ENCODE peak calls at places on chromosomes 5 and 9, in four cellular contexts. A is PC-3, S is transverse colon, W is cardiac fibroblast. L is an unnamed sample.

GRCh38 chr9:93207326-93207814 is 23.4 kb downstream of the WNK2 start:
- DNase-seq in A (no peak), S (no peak), W (peak; percentile 73), L (no peak)

GRCh38 chr9:20624201-20625002 is 2.1 kb upstream of the MLLT3 start:
- DNase-seq in A (peak; percentile 81), S (peak; percentile 65), W (peak; percentile 87), L (peak; percentile 38)

GRCh38 chr5:113778147-113778546 is 264.7 kb downstream of the YTHDC2 start:
- DNase-seq in A (no peak), S (no peak), W (no peak), L (no peak)

GRCh38 chr5:119286516-119287488 is 69.0 kb upstream of the TNFAIP8 start:
- DNase-seq in A (no peak), S (no peak), W (no peak), L (no peak)

GRCh38 chr9:35350827-35351549 is 138.9 kb upstream of the RUSC2 start:
- DNase-seq in A (peak; percentile 48), S (no peak), W (peak; percentile 76), L (no peak)

GRCh38 chr5:155822177-155822576 is 504.8 kb upstream of the SGCD start:
- DNase-seq in A (no peak), S (no peak), W (no peak), L (no peak)

GRCh38 chr9:84823426-84824271 is 154.1 kb downstream of the NTRK2 start:
- DNase-seq in A (no peak), S (peak; percentile 38), W (peak; percentile 6), L (no peak)

GRCh38 chr5:93586948-93587918 is 4.2 kb downstream of the NR2F1 start:
- DNase-seq in A (no peak), S (no peak), W (no peak), L (no peak)

GRCh38 chr5:16975950-16976624 is 40.0 kb upstream of the MYO10 start:
- DNase-seq in A (no peak), S (no peak), W (peak; percentile 33), L (no peak)

GRCh38 chr5:176918613-176919012 is 19.5 kb upstream of the HK3 start:
- DNase-seq in A (no peak), S (no peak), W (no peak), L (no peak)

GRCh38 chr5:34012791-34013190 is 4.9 kb upstream of the AMACR start:
- DNase-seq in A (no peak), S (no peak), W (peak; percentile 87), L (no peak)

GRCh38 chr9:106310782-106311181 is 552.2 kb upstream of the ZNF462 start:
- DNase-seq in A (no peak), S (no peak), W (no peak), L (no peak)

GRCh38 chr9:83473488-83473971 is 64.7 kb downstream of the FRMD3 start:
- DNase-seq in A (peak; percentile 51), S (no peak), W (peak; percentile 29), L (no peak)

GRCh38 chr9:79877943-79878612 is 306.3 kb downstream of the TLE4 start:
- DNase-seq in A (peak; percentile 6), S (no peak), W (no peak), L (no peak)

GRCh38 chr5:1831257-1831656 is 30.1 kb downstream of the NDUFS6 start:
- DNase-seq in A (no peak), S (no peak), W (no peak), L (no peak)

GRCh38 chr9:104903609-104904008 is 24.3 kb downstream of the ABCA1 start:
- DNase-seq in A (no peak), S (no peak), W (peak; percentile 48), L (no peak)

GRCh38 chr5:154740957-154741356 is 14.2 kb upstream of the LARP1 start:
- DNase-seq in A (no peak), S (no peak), W (peak; percentile 50), L (no peak)

GRCh38 chr5:151274666-151275065 is 21.7 kb downstream of the GM2A start:
- DNase-seq in A (peak; percentile 58), S (no peak), W (no peak), L (peak; percentile 52)

GRCh38 chr5:139561655-139562451 is 714 bp downstream of the UBE2D2 start:
- DNase-seq in A (peak; percentile 24), S (no peak), W (peak; percentile 46), L (peak; percentile 61)

GRCh38 chr5:173234129-173234793 is 745 bp downstream of the NKX2-5 start:
- DNase-seq in A (no peak), S (no peak), W (no peak), L (no peak)

GRCh38 chr9:12955510-12956163 is 180.8 kb downstream of the LURAP1L start:
- DNase-seq in A (no peak), S (no peak), W (no peak), L (no peak)

GRCh38 chr5:141637266-141637692 is 482 bp downstream of the RELL2 start:
- DNase-seq in A (no peak), S (peak; percentile 42), W (no peak), L (no peak)

GRCh38 chr9:129370770-129371169 is 192.7 kb upstream of the IER5L start:
- DNase-seq in A (no peak), S (no peak), W (no peak), L (no peak)

GRCh38 chr5:154538492-154538891 is 60.5 kb upstream of the HAND1 start:
- DNase-seq in A (no peak), S (no peak), W (no peak), L (no peak)

GRCh38 chr9:78618735-78619134 is 321.8 kb downstream of the PSAT1 start:
- DNase-seq in A (no peak), S (no peak), W (no peak), L (no peak)

GRCh38 chr9:134637696-134638502 is 3.7 kb upstream of the COL5A1 start:
- DNase-seq in A (no peak), S (no peak), W (no peak), L (no peak)

GRCh38 chr5:82151622-82152021 is 126.5 kb downstream of the RPS23 start:
- DNase-seq in A (no peak), S (no peak), W (no peak), L (no peak)

GRCh38 chr5:113505181-113505580 is 8.3 kb upstream of the YTHDC2 start:
- DNase-seq in A (peak; percentile 49), S (no peak), W (peak; percentile 32), L (no peak)

GRCh38 chr9:33517373-33517772 is 6.7 kb upstream of the ANKRD18B start:
- DNase-seq in A (peak; percentile 57), S (no peak), W (peak; percentile 68), L (no peak)

GRCh38 chr9:134536101-134536900 is 105.3 kb upstream of the COL5A1 start:
- DNase-seq in A (peak; percentile 40), S (no peak), W (peak; percentile 68), L (no peak)

GRCh38 chr5:79787448-79787847 is 97.8 kb downstream of the CMYA5 start:
- DNase-seq in A (no peak), S (no peak), W (no peak), L (no peak)

GRCh38 chr5:159210846-159211245 is 1.5 kb upstream of the RNF145 start:
- DNase-seq in A (no peak), S (no peak), W (no peak), L (no peak)

GRCh38 chr9:137138058-137138697 is 776 bp upstream of the GRIN1 start:
- DNase-seq in A (no peak), S (no peak), W (no peak), L (no peak)

GRCh38 chr9:137130176-137130755 is 8.7 kb upstream of the GRIN1 start:
- DNase-seq in A (no peak), S (no peak), W (no peak), L (no peak)

GRCh38 chr9:137136926-137137607 is 1.9 kb upstream of the GRIN1 start:
- DNase-seq in A (no peak), S (no peak), W (no peak), L (no peak)

GRCh38 chr9:137136261-137136925 is 2.6 kb upstream of the GRIN1 start:
- DNase-seq in A (no peak), S (peak; percentile 41), W (no peak), L (no peak)

GRCh38 chr9:137134191-137134590 is 4.8 kb upstream of the GRIN1 start:
- DNase-seq in A (no peak), S (no peak), W (no peak), L (no peak)
- TF ChIP-seq CTCF in A (no peak), S (no peak), W (no peak), L (no peak)

GRCh38 chr5:77210091-77211012 is at the start of gene PDE8B:
- DNase-seq in A (no peak), S (no peak), W (no peak), L (no peak)
- H3K4me3 ChIP-seq in A (peak within 1 kb of the TSS; percentile 75), S (peak within 1 kb of the TSS; percentile 58), W (peak within 1 kb of the TSS; percentile 19), L (peak within 1 kb of the TSS; percentile 20)

GRCh38 chr5:24510523-24510988 is 134.2 kb downstream of the CDH10 start:
- DNase-seq in A (no peak), S (no peak), W (no peak), L (peak; percentile 14)

GRCh38 chr5:24509943-24510342 is 134.8 kb downstream of the CDH10 start:
- DNase-seq in A (no peak), S (no peak), W (no peak), L (no peak)

GRCh38 chr5:24505291-24505690 is 139.5 kb downstream of the CDH10 start:
- DNase-seq in A (no peak), S (no peak), W (no peak), L (no peak)
- TF ChIP-seq CTCF in A (no peak), S (no peak), W (no peak), L (no peak)

GRCh38 chr9:76162109-76162730 is 232.0 kb downstream of the RFK start:
- DNase-seq in A (no peak), S (no peak), W (peak; percentile 12), L (no peak)
- H3K4me3 ChIP-seq in A (no peak overlapping the region), S (no peak overlapping the region), W (no peak overlapping the region), L (no peak overlapping the region)

GRCh38 chr9:2338770-2339169 is 282.8 kb upstream of the VLDLR start:
- DNase-seq in A (peak; percentile 14), S (no peak), W (no peak), L (no peak)

GRCh38 chr9:2335260-2335659 is 286.3 kb upstream of the VLDLR start:
- DNase-seq in A (no peak), S (no peak), W (no peak), L (no peak)

GRCh38 chr9:2337602-2338001 is 284.0 kb upstream of the VLDLR start:
- DNase-seq in A (no peak), S (no peak), W (peak; percentile 16), L (no peak)

GRCh38 chr9:2337131-2337530 is 284.5 kb upstream of the VLDLR start:
- DNase-seq in A (no peak), S (no peak), W (no peak), L (no peak)

DNA sequence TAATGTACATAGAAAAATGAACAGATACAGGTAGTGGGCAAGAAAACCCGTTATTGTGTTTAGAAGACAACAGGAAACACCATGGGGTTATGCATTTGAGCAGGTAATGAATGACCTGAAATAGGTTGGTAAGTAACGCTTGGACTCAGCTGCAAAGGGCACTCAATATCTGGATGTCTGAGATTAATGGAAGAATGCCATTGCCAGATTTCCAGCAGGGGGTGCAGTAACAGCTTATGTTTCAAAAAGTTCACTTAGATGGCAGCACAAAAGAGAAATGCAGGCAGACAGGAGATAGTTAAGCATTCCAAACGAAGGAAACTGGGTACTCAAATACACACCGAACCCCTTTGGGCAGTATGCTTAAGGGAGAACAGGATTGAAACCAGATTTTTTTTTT is 285.5 kb upstream of the VLDLR start:
- DNase-seq in A (no peak), S (no peak), W (peak; percentile 43), L (no peak)
- TF ChIP-seq CTCF in A (peak; percentile 44), S (no peak), W (peak; percentile 43), L (no peak)

L was measured in Caco-2.